ENCODE peak calls at places on chromosomes 6 and 20, in seven cellular contexts. One of them, this sample, is unnamed. For H3K4me1 and H3K36me3, the result is how much of the 10 kb centered on the place peaks cover.

GRCh38 chr6:160172704-160173103 is 51.1 kb downstream of the SLC22A1 start:
- DNase-seq in endothelial cell of umbilical vein: no peak
- DNase-seq in cardiac muscle cell: no peak
- DNase-seq in DND-41: no peak
- DNase-seq in mesendoderm: no peak
- DNase-seq in adipocyte: no peak
- DNase-seq in fibroblast of lung: no peak
- DNase-seq in this sample: no peak

GRCh38 chr20:52539891-52540290 is 348.3 kb upstream of the ZFP64 start:
- DNase-seq in cardiac muscle cell: no peak
- DNase-seq in DND-41: no peak
- DNase-seq in mesendoderm: peak
- DNase-seq in adipocyte: no peak
- DNase-seq in endothelial cell of umbilical vein: no peak
- DNase-seq in fibroblast of lung: no peak
- DNase-seq in this sample: no peak

GRCh38 chr6:137798846-137799245 is 68.2 kb upstream of the TNFAIP3 start:
- DNase-seq in adipocyte: no peak
- DNase-seq in cardiac muscle cell: no peak
- DNase-seq in fibroblast of lung: peak
- DNase-seq in DND-41: peak
- DNase-seq in endothelial cell of umbilical vein: no peak
- DNase-seq in mesendoderm: no peak
- DNase-seq in this sample: no peak

GRCh38 chr6:140774080-140774505 is 1358.6 kb upstream of the GJE1 start:
- DNase-seq in mesendoderm: peak
- DNase-seq in endothelial cell of umbilical vein: peak
- DNase-seq in adipocyte: peak
- DNase-seq in fibroblast of lung: peak
- DNase-seq in cardiac muscle cell: peak
- DNase-seq in DND-41: no peak
- DNase-seq in this sample: no peak

GRCh38 chr6:17501982-17502704 is 98.0 kb upstream of the FAM8A1 start:
- DNase-seq in adipocyte: no peak
- DNase-seq in fibroblast of lung: no peak
- DNase-seq in mesendoderm: no peak
- DNase-seq in DND-41: no peak
- DNase-seq in endothelial cell of umbilical vein: no peak
- DNase-seq in cardiac muscle cell: no peak
- DNase-seq in this sample: no peak

GRCh38 chr6:69907981-69908498 is 41.7 kb downstream of the COL19A1 start:
- DNase-seq in DND-41: no peak
- DNase-seq in mesendoderm: no peak
- DNase-seq in fibroblast of lung: peak
- DNase-seq in endothelial cell of umbilical vein: no peak
- DNase-seq in adipocyte: peak
- DNase-seq in cardiac muscle cell: no peak
- DNase-seq in this sample: no peak

GRCh38 chr20:51687071-51687470 is 81.1 kb downstream of the ATP9A start:
- DNase-seq in cardiac muscle cell: no peak
- DNase-seq in endothelial cell of umbilical vein: no peak
- DNase-seq in DND-41: no peak
- DNase-seq in mesendoderm: peak
- DNase-seq in fibroblast of lung: peak
- DNase-seq in adipocyte: peak
- DNase-seq in this sample: no peak

GRCh38 chr20:23289249-23289648 is 61.3 kb upstream of the NXT1 start:
- DNase-seq in mesendoderm: no peak
- DNase-seq in DND-41: no peak
- DNase-seq in fibroblast of lung: no peak
- DNase-seq in adipocyte: no peak
- DNase-seq in cardiac muscle cell: no peak
- DNase-seq in endothelial cell of umbilical vein: no peak
- DNase-seq in this sample: no peak

GRCh38 chr6:8830794-8831193 is 395.4 kb upstream of the SLC35B3 start:
- DNase-seq in adipocyte: no peak
- DNase-seq in endothelial cell of umbilical vein: no peak
- DNase-seq in mesendoderm: no peak
- DNase-seq in DND-41: no peak
- DNase-seq in cardiac muscle cell: no peak
- DNase-seq in fibroblast of lung: no peak
- DNase-seq in this sample: no peak

GRCh38 chr6:168848797-168849196 is 404.8 kb downstream of the THBS2 start:
- DNase-seq in mesendoderm: no peak
- DNase-seq in cardiac muscle cell: no peak
- DNase-seq in adipocyte: no peak
- DNase-seq in endothelial cell of umbilical vein: no peak
- DNase-seq in DND-41: no peak
- DNase-seq in fibroblast of lung: no peak
- DNase-seq in this sample: no peak

GRCh38 chr6:168851460-168852103 is 402.1 kb downstream of the THBS2 start:
- DNase-seq in endothelial cell of umbilical vein: no peak
- DNase-seq in DND-41: no peak
- DNase-seq in adipocyte: peak
- DNase-seq in fibroblast of lung: no peak
- DNase-seq in mesendoderm: no peak
- DNase-seq in cardiac muscle cell: no peak
- DNase-seq in this sample: peak

GRCh38 chr6:168849459-168849858 is 404.2 kb downstream of the THBS2 start:
- DNase-seq in adipocyte: no peak
- DNase-seq in endothelial cell of umbilical vein: no peak
- DNase-seq in DND-41: no peak
- DNase-seq in cardiac muscle cell: no peak
- DNase-seq in mesendoderm: no peak
- DNase-seq in fibroblast of lung: no peak
- DNase-seq in this sample: no peak

DNA sequence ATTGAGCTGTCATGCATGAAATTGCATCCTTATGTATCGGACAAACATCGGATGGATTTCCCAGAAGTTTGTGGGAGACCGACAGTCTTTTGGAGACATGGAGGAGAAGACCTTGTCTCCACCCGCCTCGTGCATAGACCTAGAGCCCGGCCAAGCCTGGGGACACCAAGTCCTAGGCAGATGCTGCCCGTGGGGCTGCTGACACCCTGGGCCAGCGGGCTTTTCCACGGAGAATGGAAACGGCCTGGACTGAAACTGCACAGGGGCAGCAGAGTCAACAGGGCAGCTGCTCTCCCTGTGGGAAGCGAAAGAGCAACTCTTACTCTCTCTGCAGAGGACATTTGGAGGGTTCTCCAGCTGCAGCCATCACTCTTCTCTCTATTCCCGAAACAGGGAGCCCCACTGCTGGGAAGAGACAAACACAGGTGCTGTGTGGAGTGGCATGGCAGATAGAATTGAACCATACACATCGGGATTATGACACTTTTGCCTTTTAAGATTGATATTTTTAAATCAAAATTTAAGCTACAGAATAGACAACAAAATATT is 401.2 kb downstream of the THBS2 start:
- DNase-seq in DND-41: no peak
- DNase-seq in mesendoderm: no peak
- DNase-seq in cardiac muscle cell: no peak
- DNase-seq in endothelial cell of umbilical vein: no peak
- DNase-seq in adipocyte: peak
- DNase-seq in fibroblast of lung: no peak
- DNase-seq in this sample: no peak
- H3K4me3 ChIP-seq in DND-41: no peak
- H3K4me3 ChIP-seq in mesendoderm: no peak
- H3K4me3 ChIP-seq in cardiac muscle cell: no peak
- H3K4me3 ChIP-seq in endothelial cell of umbilical vein: no peak
- H3K4me3 ChIP-seq in adipocyte: peak
- H3K4me3 ChIP-seq in fibroblast of lung: no peak
- H3K4me3 ChIP-seq in this sample: no peak

GRCh38 chr6:113855500-113856010 is 1.6 kb upstream of the MARCKS start:
- DNase-seq in cardiac muscle cell: peak
- DNase-seq in DND-41: no peak
- DNase-seq in fibroblast of lung: peak
- DNase-seq in adipocyte: peak
- DNase-seq in mesendoderm: no peak
- DNase-seq in endothelial cell of umbilical vein: peak
- DNase-seq in this sample: peak

GRCh38 chr6:113856571-113857564 is at the start of gene MARCKS:
- DNase-seq in mesendoderm: peak
- DNase-seq in fibroblast of lung: peak
- DNase-seq in endothelial cell of umbilical vein: peak
- DNase-seq in cardiac muscle cell: peak
- DNase-seq in DND-41: no peak
- DNase-seq in adipocyte: peak
- DNase-seq in this sample: peak

GRCh38 chr6:113854531-113855499 is 2.3 kb upstream of the MARCKS start:
- DNase-seq in DND-41: no peak
- DNase-seq in fibroblast of lung: peak
- DNase-seq in mesendoderm: peak
- DNase-seq in adipocyte: peak
- DNase-seq in endothelial cell of umbilical vein: peak
- DNase-seq in cardiac muscle cell: peak
- DNase-seq in this sample: peak

GRCh38 chr6:113856011-113856551 is 1.1 kb upstream of the MARCKS start:
- DNase-seq in adipocyte: peak
- DNase-seq in DND-41: no peak
- DNase-seq in fibroblast of lung: peak
- DNase-seq in endothelial cell of umbilical vein: no peak
- DNase-seq in mesendoderm: peak
- DNase-seq in cardiac muscle cell: peak
- DNase-seq in this sample: no peak

DNA sequence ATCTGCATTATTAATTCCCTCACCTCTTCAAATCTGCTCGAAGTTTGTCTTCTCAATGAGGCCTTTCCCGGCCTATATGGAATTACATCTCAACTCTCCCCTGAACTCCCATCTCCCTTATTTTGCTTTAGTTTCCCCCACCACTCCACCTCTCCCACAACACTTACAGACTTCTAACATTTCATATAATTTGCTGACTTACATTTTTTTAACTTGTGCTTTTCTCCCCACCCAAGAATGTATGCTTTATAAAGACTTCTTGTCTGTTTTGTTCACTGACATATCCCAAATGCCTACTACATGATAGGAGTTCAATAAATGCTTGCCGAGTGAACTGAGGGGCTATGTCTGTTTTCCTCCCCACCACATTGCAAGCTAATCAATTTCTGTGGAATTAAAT is 3.9 kb upstream of the MARCKS start:
- DNase-seq in fibroblast of lung: no peak
- DNase-seq in adipocyte: no peak
- DNase-seq in DND-41: no peak
- DNase-seq in cardiac muscle cell: no peak
- DNase-seq in endothelial cell of umbilical vein: no peak
- DNase-seq in mesendoderm: no peak
- DNase-seq in this sample: no peak
- H3K4me1 ChIP-seq in fibroblast of lung: under half
- H3K4me1 ChIP-seq in adipocyte: under half
- H3K4me1 ChIP-seq in DND-41: under half
- H3K4me1 ChIP-seq in cardiac muscle cell: under half
- H3K4me1 ChIP-seq in endothelial cell of umbilical vein: under half
- H3K4me1 ChIP-seq in mesendoderm: under half
- H3K4me1 ChIP-seq in this sample: under half

DNA sequence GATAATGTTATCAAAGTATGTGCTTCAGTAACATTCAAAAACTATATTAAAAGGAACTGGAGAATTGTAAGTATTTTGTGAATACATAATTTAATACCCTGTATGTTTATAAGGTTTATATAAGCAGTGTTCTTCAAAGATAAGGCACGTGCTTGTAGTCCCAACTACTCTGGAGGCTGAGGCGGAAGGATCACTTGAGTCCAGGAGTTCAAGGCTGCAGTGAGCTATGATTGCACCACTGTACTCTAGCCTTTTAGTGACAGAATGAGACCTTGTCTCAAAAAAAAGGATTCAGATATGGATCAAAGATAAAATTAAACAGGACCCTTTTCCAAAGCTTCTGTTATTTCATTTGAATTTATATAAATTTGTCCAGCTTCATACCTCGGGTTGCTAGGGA is 17.2 kb downstream of the CSE1L start:
- DNase-seq in adipocyte: no peak
- DNase-seq in DND-41: no peak
- DNase-seq in fibroblast of lung: no peak
- DNase-seq in cardiac muscle cell: no peak
- DNase-seq in mesendoderm: no peak
- DNase-seq in endothelial cell of umbilical vein: no peak
- DNase-seq in this sample: no peak
- H3K36me3 ChIP-seq in adipocyte: half or more
- H3K36me3 ChIP-seq in DND-41: half or more
- H3K36me3 ChIP-seq in fibroblast of lung: under half
- H3K36me3 ChIP-seq in cardiac muscle cell: under half
- H3K36me3 ChIP-seq in mesendoderm: under half
- H3K36me3 ChIP-seq in endothelial cell of umbilical vein: under half
- H3K36me3 ChIP-seq in this sample: under half

GRCh38 chr20:62362991-62363919 is 3.9 kb downstream of the LAMA5 start:
- DNase-seq in mesendoderm: peak
- DNase-seq in adipocyte: no peak
- DNase-seq in DND-41: no peak
- DNase-seq in fibroblast of lung: no peak
- DNase-seq in cardiac muscle cell: no peak
- DNase-seq in endothelial cell of umbilical vein: no peak
- DNase-seq in this sample: peak

GRCh38 chr20:62365814-62366369 is 1.2 kb downstream of the LAMA5 start:
- DNase-seq in cardiac muscle cell: peak
- DNase-seq in endothelial cell of umbilical vein: no peak
- DNase-seq in fibroblast of lung: no peak
- DNase-seq in adipocyte: no peak
- DNase-seq in mesendoderm: peak
- DNase-seq in DND-41: no peak
- DNase-seq in this sample: peak

GRCh38 chr20:62363920-62364851 is 2.9 kb downstream of the LAMA5 start:
- DNase-seq in mesendoderm: no peak
- DNase-seq in adipocyte: no peak
- DNase-seq in endothelial cell of umbilical vein: peak
- DNase-seq in cardiac muscle cell: no peak
- DNase-seq in DND-41: no peak
- DNase-seq in fibroblast of lung: peak
- DNase-seq in this sample: peak

GRCh38 chr20:62366370-62367135 is 559 bp downstream of the LAMA5 start:
- DNase-seq in mesendoderm: peak
- DNase-seq in fibroblast of lung: no peak
- DNase-seq in endothelial cell of umbilical vein: no peak
- DNase-seq in cardiac muscle cell: peak
- DNase-seq in adipocyte: peak
- DNase-seq in DND-41: no peak
- DNase-seq in this sample: peak

DNA sequence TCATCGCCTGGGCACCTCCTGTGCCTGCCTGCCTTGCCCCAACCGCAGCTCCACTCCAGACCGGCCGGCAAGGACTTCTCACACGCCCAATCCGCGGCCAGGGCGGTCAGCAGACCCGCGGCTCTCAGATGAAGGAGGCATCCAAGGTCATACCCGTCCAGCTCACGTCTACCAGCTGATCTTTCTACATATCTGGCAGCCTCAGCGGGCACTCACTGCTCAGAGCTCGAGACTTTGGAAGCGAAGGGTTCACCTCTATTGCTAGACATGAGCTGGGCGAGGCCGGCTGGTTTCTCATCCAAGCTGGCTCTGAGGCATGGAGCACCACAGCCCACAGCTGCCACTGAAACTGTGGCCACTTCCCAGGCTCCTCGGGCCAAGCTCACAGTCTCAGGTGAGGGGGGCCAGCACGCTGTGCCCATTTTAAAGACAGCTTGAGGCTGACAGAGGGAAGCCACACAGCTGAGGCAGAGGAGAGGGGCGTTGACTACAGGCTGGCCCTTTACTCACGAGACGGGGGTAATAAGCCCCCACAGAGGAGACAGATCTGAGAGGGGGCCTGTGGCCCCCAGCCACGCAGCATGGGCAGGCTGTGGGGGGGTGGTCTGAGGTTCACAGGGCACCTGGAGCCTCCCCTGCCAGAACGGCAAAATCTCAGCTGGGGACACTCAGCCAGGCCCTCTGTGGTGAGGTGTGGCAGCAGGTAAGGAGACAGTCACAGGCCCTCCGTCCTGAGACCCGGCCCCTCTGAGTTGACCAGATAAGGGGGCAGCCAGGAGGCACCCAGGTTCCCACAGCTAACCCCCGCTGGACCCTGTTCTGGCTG is 2.0 kb downstream of the LAMA5 start:
- DNase-seq in endothelial cell of umbilical vein: no peak
- DNase-seq in DND-41: no peak
- DNase-seq in fibroblast of lung: no peak
- DNase-seq in mesendoderm: no peak
- DNase-seq in adipocyte: no peak
- DNase-seq in cardiac muscle cell: no peak
- DNase-seq in this sample: peak
- H3K4me3 ChIP-seq in endothelial cell of umbilical vein: no peak
- H3K4me3 ChIP-seq in DND-41: no peak
- H3K4me3 ChIP-seq in fibroblast of lung: peak
- H3K4me3 ChIP-seq in mesendoderm: no peak
- H3K4me3 ChIP-seq in adipocyte: no peak
- H3K4me3 ChIP-seq in cardiac muscle cell: peak
- H3K4me3 ChIP-seq in this sample: no peak

This sample was measured in mucosa of descending colon.